ENCODE peak calls at places on chromosomes 12 and 14, in ten cellular contexts. G is tibial nerve; C is mesothelial cell of epicardium; W is RWPE1; Z is hippocampal formation; O is effector CD8-positive, alpha-beta T cell; P is body of pancreas; M is AG09319; J is lower lobe of right lung; R is lower leg skin. A is an unnamed sample.
A peak's percentile ranks its signal among the peaks of the same experiment; 100 is the strongest.

GRCh38 chr12:115194448-115194847 is 510.5 kb upstream of the TBX3 start:
- DNase-seq in J (no peak), Z (no peak), O (no peak), G (no peak), W (no peak), P (no peak), C (no peak), M (no peak), R (no peak), A (no peak)

GRCh38 chr14:19895282-19895681 is 20.3 kb downstream of the OR4K2 start:
- DNase-seq in R (no peak), G (no peak), W (no peak), O (no peak), P (no peak), C (no peak), Z (no peak), M (no peak), J (no peak), A (no peak)

GRCh38 chr14:64671591-64671990 is 32.6 kb upstream of the PLEKHG3 start:
- DNase-seq in O (no peak), R (no peak), J (no peak), G (no peak), C (no peak), Z (no peak), M (peak; percentile 52), W (peak; percentile 68), P (no peak), A (no peak)

GRCh38 chr12:52155048-52155868 is 36.6 kb downstream of the KRT80 start:
- DNase-seq in O (no peak), M (no peak), R (peak; percentile 66), G (no peak), C (no peak), P (peak; percentile 8), W (peak; percentile 84), Z (no peak), J (no peak), A (no peak)

GRCh38 chr12:28032811-28033537 is 60.4 kb upstream of the PTHLH start:
- DNase-seq in G (no peak), M (no peak), Z (no peak), P (no peak), J (no peak), O (no peak), C (no peak), R (no peak), W (peak; percentile 77), A (peak; percentile 91)

GRCh38 chr14:81296263-81296923 is 75.6 kb upstream of the GTF2A1 start:
- DNase-seq in Z (no peak), W (no peak), J (no peak), C (no peak), G (no peak), O (no peak), P (no peak), M (no peak), R (no peak), A (no peak)

GRCh38 chr14:29584992-29585391 is 342.7 kb downstream of the PRKD1 start:
- DNase-seq in O (no peak), W (no peak), Z (peak; percentile 22), C (no peak), G (no peak), J (peak; percentile 60), R (no peak), M (peak; percentile 75), P (peak; percentile 44), A (peak; percentile 33)

GRCh38 chr14:48536318-48536717 is 860.9 kb upstream of the MDGA2 start:
- DNase-seq in J (no peak), W (no peak), Z (no peak), M (no peak), O (no peak), G (no peak), R (no peak), C (no peak), P (no peak), A (no peak)

GRCh38 chr14:32407170-32407569 is 78.1 kb downstream of the AKAP6 start:
- DNase-seq in Z (no peak), C (no peak), W (no peak), G (no peak), O (no peak), P (no peak), J (no peak), R (no peak), M (no peak), A (no peak)